ENCODE peak calls at places on chromosomes 1 and 21, in ten cellular contexts. One of them, this sample, is unnamed.

GRCh38 chr1:99634971-99635624 is 10.8 kb upstream of the PALMD start:
- DNase-seq in GM23338: no peak
- DNase-seq in breast epithelium: no peak
- DNase-seq in prostate gland: no peak
- DNase-seq in sigmoid colon: no peak
- DNase-seq in HCT116: no peak
- DNase-seq in K562: no peak
- DNase-seq in HL-60: no peak
- DNase-seq in stomach: no peak
- DNase-seq in transverse colon: no peak
- DNase-seq in this sample: no peak

GRCh38 chr1:232127190-232127589 is 500.6 kb downstream of the DISC1 start:
- DNase-seq in prostate gland: no peak
- DNase-seq in breast epithelium: no peak
- DNase-seq in K562: no peak
- DNase-seq in sigmoid colon: no peak
- DNase-seq in stomach: no peak
- DNase-seq in transverse colon: no peak
- DNase-seq in HCT116: peak
- DNase-seq in HL-60: no peak
- DNase-seq in GM23338: no peak
- DNase-seq in this sample: no peak

GRCh38 chr1:106879538-106879937 is 176.9 kb upstream of the PRMT6 start:
- DNase-seq in breast epithelium: no peak
- DNase-seq in sigmoid colon: peak
- DNase-seq in stomach: peak
- DNase-seq in HL-60: no peak
- DNase-seq in transverse colon: peak
- DNase-seq in GM23338: peak
- DNase-seq in K562: no peak
- DNase-seq in HCT116: no peak
- DNase-seq in prostate gland: peak
- DNase-seq in this sample: no peak

GRCh38 chr21:39105341-39105765 is 77.9 kb downstream of the PSMG1 start:
- DNase-seq in stomach: no peak
- DNase-seq in HCT116: no peak
- DNase-seq in HL-60: no peak
- DNase-seq in breast epithelium: no peak
- DNase-seq in K562: no peak
- DNase-seq in transverse colon: no peak
- DNase-seq in sigmoid colon: no peak
- DNase-seq in prostate gland: peak
- DNase-seq in GM23338: no peak
- DNase-seq in this sample: peak

GRCh38 chr1:92728687-92729086 is 56.2 kb downstream of the EVI5 start:
- DNase-seq in breast epithelium: no peak
- DNase-seq in GM23338: no peak
- DNase-seq in HL-60: peak
- DNase-seq in transverse colon: no peak
- DNase-seq in sigmoid colon: no peak
- DNase-seq in stomach: no peak
- DNase-seq in HCT116: no peak
- DNase-seq in prostate gland: no peak
- DNase-seq in K562: no peak
- DNase-seq in this sample: no peak

GRCh38 chr1:201375169-201375568 is 2.3 kb downstream of the TNNT2 start:
- DNase-seq in GM23338: no peak
- DNase-seq in K562: no peak
- DNase-seq in HL-60: no peak
- DNase-seq in prostate gland: no peak
- DNase-seq in stomach: no peak
- DNase-seq in transverse colon: no peak
- DNase-seq in breast epithelium: no peak
- DNase-seq in sigmoid colon: no peak
- DNase-seq in HCT116: no peak
- DNase-seq in this sample: no peak

GRCh38 chr1:6245869-6246496 is 2.0 kb downstream of the HES3 start:
- DNase-seq in breast epithelium: no peak
- DNase-seq in transverse colon: peak
- DNase-seq in prostate gland: no peak
- DNase-seq in sigmoid colon: no peak
- DNase-seq in GM23338: peak
- DNase-seq in stomach: peak
- DNase-seq in HL-60: no peak
- DNase-seq in K562: peak
- DNase-seq in HCT116: no peak
- DNase-seq in this sample: no peak

GRCh38 chr1:185565314-185565713 is 168.9 kb upstream of the HMCN1 start:
- DNase-seq in breast epithelium: no peak
- DNase-seq in stomach: no peak
- DNase-seq in HCT116: no peak
- DNase-seq in HL-60: no peak
- DNase-seq in transverse colon: no peak
- DNase-seq in sigmoid colon: no peak
- DNase-seq in K562: no peak
- DNase-seq in prostate gland: peak
- DNase-seq in GM23338: no peak
- DNase-seq in this sample: no peak

GRCh38 chr1:207050768-207051614 is at the start of gene YOD1:
- DNase-seq in prostate gland: peak
- DNase-seq in transverse colon: peak
- DNase-seq in HCT116: peak
- DNase-seq in stomach: peak
- DNase-seq in HL-60: peak
- DNase-seq in breast epithelium: peak
- DNase-seq in GM23338: peak
- DNase-seq in sigmoid colon: peak
- DNase-seq in K562: peak
- DNase-seq in this sample: peak

GRCh38 chr1:69038379-69038778 is 529.3 kb upstream of the LRRC7 start:
- DNase-seq in breast epithelium: no peak
- DNase-seq in stomach: no peak
- DNase-seq in sigmoid colon: no peak
- DNase-seq in HL-60: no peak
- DNase-seq in HCT116: no peak
- DNase-seq in transverse colon: no peak
- DNase-seq in prostate gland: no peak
- DNase-seq in GM23338: no peak
- DNase-seq in K562: no peak
- DNase-seq in this sample: no peak

GRCh38 chr1:200330770-200331428 is 78.9 kb downstream of the ZNF281 start:
- DNase-seq in sigmoid colon: no peak
- DNase-seq in breast epithelium: no peak
- DNase-seq in stomach: no peak
- DNase-seq in K562: no peak
- DNase-seq in HL-60: no peak
- DNase-seq in transverse colon: no peak
- DNase-seq in HCT116: no peak
- DNase-seq in prostate gland: no peak
- DNase-seq in GM23338: peak
- DNase-seq in this sample: no peak

GRCh38 chr21:42343963-42344510 is 6.8 kb downstream of the TFF2 start:
- DNase-seq in HL-60: no peak
- DNase-seq in HCT116: no peak
- DNase-seq in stomach: no peak
- DNase-seq in GM23338: no peak
- DNase-seq in sigmoid colon: no peak
- DNase-seq in transverse colon: no peak
- DNase-seq in breast epithelium: no peak
- DNase-seq in prostate gland: no peak
- DNase-seq in K562: no peak
- DNase-seq in this sample: peak

GRCh38 chr1:3312894-3313578 is 141.4 kb upstream of the ARHGEF16 start:
- DNase-seq in HCT116: peak
- DNase-seq in breast epithelium: peak
- DNase-seq in GM23338: peak
- DNase-seq in stomach: peak
- DNase-seq in prostate gland: peak
- DNase-seq in K562: peak
- DNase-seq in transverse colon: peak
- DNase-seq in sigmoid colon: peak
- DNase-seq in HL-60: no peak
- DNase-seq in this sample: no peak

GRCh38 chr1:227270554-227270953 is 47.7 kb downstream of the CDC42BPA start:
- DNase-seq in stomach: no peak
- DNase-seq in GM23338: no peak
- DNase-seq in K562: no peak
- DNase-seq in prostate gland: no peak
- DNase-seq in HCT116: no peak
- DNase-seq in sigmoid colon: no peak
- DNase-seq in HL-60: no peak
- DNase-seq in transverse colon: no peak
- DNase-seq in breast epithelium: no peak
- DNase-seq in this sample: no peak
- TF ChIP-seq POLR2AphosphoS5 in stomach: no peak
- TF ChIP-seq POLR2AphosphoS5 in GM23338: no peak
- TF ChIP-seq POLR2AphosphoS5 in K562: no peak
- TF ChIP-seq POLR2AphosphoS5 in prostate gland: no peak
- TF ChIP-seq POLR2AphosphoS5 in HCT116: no peak
- TF ChIP-seq POLR2AphosphoS5 in sigmoid colon: no peak
- TF ChIP-seq POLR2AphosphoS5 in HL-60: no peak
- TF ChIP-seq POLR2AphosphoS5 in transverse colon: no peak
- TF ChIP-seq POLR2AphosphoS5 in breast epithelium: no peak
- TF ChIP-seq POLR2AphosphoS5 in this sample: no peak

DNA sequence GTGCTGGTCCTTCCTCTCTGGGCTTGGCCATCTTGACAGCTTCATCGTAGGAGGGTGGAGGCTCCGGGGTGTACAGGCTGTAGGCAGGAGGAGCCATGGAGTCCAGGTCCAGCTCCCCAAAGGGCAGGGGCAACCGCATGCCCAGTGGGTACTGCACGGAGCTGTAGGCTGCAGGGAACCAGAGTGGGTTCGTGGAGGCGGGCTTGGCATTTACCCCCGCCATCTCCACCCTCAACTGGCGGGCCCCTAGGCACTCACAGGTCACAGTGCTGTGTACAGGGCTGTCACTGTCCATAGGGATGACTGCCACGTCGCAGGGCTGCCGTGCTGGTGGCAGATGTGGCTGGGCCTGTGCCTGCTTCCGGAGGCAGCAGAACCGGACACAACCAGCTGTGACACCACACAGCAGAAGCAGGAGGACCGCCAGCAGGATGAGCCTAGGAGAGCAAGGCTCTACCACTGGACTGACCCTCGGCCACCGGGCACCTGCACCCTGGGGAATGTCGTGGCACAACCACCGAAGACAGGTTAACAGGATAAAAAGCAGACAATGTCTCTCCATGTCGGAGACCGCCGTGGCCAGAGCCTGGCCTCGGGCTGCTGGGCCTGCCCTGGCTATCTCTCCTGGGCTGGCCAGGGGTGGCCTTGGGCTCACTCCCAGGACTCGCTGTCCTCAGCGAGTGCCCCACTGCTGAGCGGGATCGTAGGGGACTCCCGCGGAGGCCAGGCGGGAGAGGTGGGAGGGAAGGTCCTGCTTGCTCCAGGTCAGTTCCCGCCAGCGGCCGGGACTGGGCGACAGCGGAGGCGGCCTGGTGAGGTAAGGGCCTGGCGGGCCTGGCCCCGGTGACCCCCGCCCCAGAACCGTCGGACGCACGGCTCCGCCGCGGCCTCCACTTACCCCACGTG is 831 bp downstream of the TMEM52 start:
- DNase-seq in HL-60: no peak
- DNase-seq in prostate gland: no peak
- DNase-seq in GM23338: no peak
- DNase-seq in breast epithelium: no peak
- DNase-seq in sigmoid colon: peak
- DNase-seq in K562: no peak
- DNase-seq in transverse colon: peak
- DNase-seq in stomach: no peak
- DNase-seq in HCT116: no peak
- DNase-seq in this sample: no peak
- H3K27ac ChIP-seq in HL-60: no peak
- H3K27ac ChIP-seq in prostate gland: peak
- H3K27ac ChIP-seq in GM23338: peak
- H3K27ac ChIP-seq in breast epithelium: no peak
- H3K27ac ChIP-seq in sigmoid colon: no peak
- H3K27ac ChIP-seq in K562: peak
- H3K27ac ChIP-seq in transverse colon: peak
- H3K27ac ChIP-seq in stomach: peak
- H3K27ac ChIP-seq in HCT116: peak
- H3K27ac ChIP-seq in this sample: peak

GRCh38 chr1:93749894-93750301 is 68.3 kb upstream of the BCAR3 start:
- DNase-seq in sigmoid colon: no peak
- DNase-seq in HCT116: peak
- DNase-seq in HL-60: no peak
- DNase-seq in stomach: peak
- DNase-seq in K562: no peak
- DNase-seq in breast epithelium: no peak
- DNase-seq in prostate gland: no peak
- DNase-seq in GM23338: peak
- DNase-seq in transverse colon: no peak
- DNase-seq in this sample: no peak
- TF ChIP-seq CTCF in sigmoid colon: no peak
- TF ChIP-seq CTCF in HCT116: peak
- TF ChIP-seq CTCF in HL-60: no peak
- TF ChIP-seq CTCF in stomach: no peak
- TF ChIP-seq CTCF in K562: peak
- TF ChIP-seq CTCF in breast epithelium: no peak
- TF ChIP-seq CTCF in prostate gland: no peak
- TF ChIP-seq CTCF in GM23338: peak
- TF ChIP-seq CTCF in transverse colon: no peak
- TF ChIP-seq CTCF in this sample: no peak

GRCh38 chr21:37032293-37032692 is 25.8 kb downstream of the RIPPLY3 start:
- DNase-seq in HL-60: no peak
- DNase-seq in prostate gland: no peak
- DNase-seq in sigmoid colon: no peak
- DNase-seq in K562: no peak
- DNase-seq in GM23338: no peak
- DNase-seq in stomach: no peak
- DNase-seq in breast epithelium: no peak
- DNase-seq in HCT116: no peak
- DNase-seq in transverse colon: no peak
- DNase-seq in this sample: no peak

GRCh38 chr21:37036177-37036576 is 29.7 kb downstream of the RIPPLY3 start:
- DNase-seq in GM23338: no peak
- DNase-seq in K562: no peak
- DNase-seq in prostate gland: no peak
- DNase-seq in HL-60: no peak
- DNase-seq in breast epithelium: no peak
- DNase-seq in stomach: no peak
- DNase-seq in transverse colon: no peak
- DNase-seq in HCT116: no peak
- DNase-seq in sigmoid colon: no peak
- DNase-seq in this sample: no peak

GRCh38 chr21:37028579-37028978 is 22.1 kb downstream of the RIPPLY3 start:
- DNase-seq in breast epithelium: no peak
- DNase-seq in stomach: no peak
- DNase-seq in GM23338: no peak
- DNase-seq in sigmoid colon: no peak
- DNase-seq in K562: no peak
- DNase-seq in transverse colon: no peak
- DNase-seq in HL-60: no peak
- DNase-seq in HCT116: no peak
- DNase-seq in prostate gland: no peak
- DNase-seq in this sample: no peak

GRCh38 chr21:37030864-37031263 is 24.4 kb downstream of the RIPPLY3 start:
- DNase-seq in HCT116: no peak
- DNase-seq in GM23338: no peak
- DNase-seq in transverse colon: no peak
- DNase-seq in prostate gland: no peak
- DNase-seq in K562: no peak
- DNase-seq in HL-60: no peak
- DNase-seq in breast epithelium: no peak
- DNase-seq in sigmoid colon: no peak
- DNase-seq in stomach: no peak
- DNase-seq in this sample: no peak

GRCh38 chr21:37032877-37033471 is 26.5 kb downstream of the RIPPLY3 start:
- DNase-seq in HL-60: no peak
- DNase-seq in breast epithelium: no peak
- DNase-seq in stomach: no peak
- DNase-seq in GM23338: no peak
- DNase-seq in sigmoid colon: peak
- DNase-seq in HCT116: peak
- DNase-seq in transverse colon: no peak
- DNase-seq in K562: no peak
- DNase-seq in prostate gland: no peak
- DNase-seq in this sample: no peak
- TF ChIP-seq POLR2AphosphoS5 in HL-60: no peak
- TF ChIP-seq POLR2AphosphoS5 in breast epithelium: no peak
- TF ChIP-seq POLR2AphosphoS5 in stomach: no peak
- TF ChIP-seq POLR2AphosphoS5 in GM23338: no peak
- TF ChIP-seq POLR2AphosphoS5 in sigmoid colon: peak
- TF ChIP-seq POLR2AphosphoS5 in HCT116: no peak
- TF ChIP-seq POLR2AphosphoS5 in transverse colon: peak
- TF ChIP-seq POLR2AphosphoS5 in K562: no peak
- TF ChIP-seq POLR2AphosphoS5 in prostate gland: peak
- TF ChIP-seq POLR2AphosphoS5 in this sample: no peak

This sample was measured in vagina.